ENCODE peak calls at places on chromosomes 12 and 14, in nine cellular contexts. One of them, this sample, is unnamed.

GRCh38 chr14:89373185-89373584 is 43.8 kb downstream of the FOXN3 start:
- DNase-seq in EH: no peak
- DNase-seq in Calu3: no peak
- DNase-seq in NCI-H345: no peak
- DNase-seq in M059J: no peak
- DNase-seq in NCI-H2107: no peak
- DNase-seq in OCI-M1: no peak
- DNase-seq in NCI-H1930: no peak
- DNase-seq in NCI-H2029 treated with DMSO at 0.1 percent for 48 hours: no peak
- DNase-seq in this sample: no peak

GRCh38 chr14:68879841-68880575 is 87.1 kb upstream of the ZFP36L1 start:
- DNase-seq in NCI-H2029 treated with DMSO at 0.1 percent for 48 hours: no peak
- DNase-seq in OCI-M1: no peak
- DNase-seq in NCI-H1930: no peak
- DNase-seq in NCI-H345: no peak
- DNase-seq in NCI-H2107: no peak
- DNase-seq in EH: no peak
- DNase-seq in Calu3: no peak
- DNase-seq in M059J: no peak
- DNase-seq in this sample: no peak

GRCh38 chr14:100291305-100292075 is 14.8 kb downstream of the SLC25A29 start:
- DNase-seq in NCI-H2107: no peak
- DNase-seq in NCI-H345: no peak
- DNase-seq in M059J: no peak
- DNase-seq in EH: no peak
- DNase-seq in Calu3: no peak
- DNase-seq in NCI-H2029 treated with DMSO at 0.1 percent for 48 hours: no peak
- DNase-seq in OCI-M1: no peak
- DNase-seq in NCI-H1930: no peak
- DNase-seq in this sample: no peak

GRCh38 chr14:24289649-24290283 is 9.8 kb downstream of the DHRS1 start:
- DNase-seq in Calu3: no peak
- DNase-seq in M059J: no peak
- DNase-seq in NCI-H345: no peak
- DNase-seq in OCI-M1: no peak
- DNase-seq in NCI-H2029 treated with DMSO at 0.1 percent for 48 hours: no peak
- DNase-seq in NCI-H2107: no peak
- DNase-seq in NCI-H1930: no peak
- DNase-seq in EH: no peak
- DNase-seq in this sample: no peak

GRCh38 chr12:106255493-106255892 is 7.7 kb upstream of the CKAP4 start:
- DNase-seq in M059J: no peak
- DNase-seq in EH: no peak
- DNase-seq in NCI-H2029 treated with DMSO at 0.1 percent for 48 hours: no peak
- DNase-seq in NCI-H1930: no peak
- DNase-seq in OCI-M1: no peak
- DNase-seq in NCI-H2107: no peak
- DNase-seq in NCI-H345: no peak
- DNase-seq in Calu3: no peak
- DNase-seq in this sample: no peak

GRCh38 chr14:58805057-58805456 is 167.3 kb downstream of the DACT1 start:
- DNase-seq in NCI-H345: peak
- DNase-seq in NCI-H2107: peak
- DNase-seq in NCI-H1930: no peak
- DNase-seq in EH: no peak
- DNase-seq in Calu3: no peak
- DNase-seq in NCI-H2029 treated with DMSO at 0.1 percent for 48 hours: peak
- DNase-seq in OCI-M1: no peak
- DNase-seq in M059J: no peak
- DNase-seq in this sample: no peak

GRCh38 chr14:86852530-86852929 is 1140.5 kb downstream of the GALC start:
- DNase-seq in NCI-H2029 treated with DMSO at 0.1 percent for 48 hours: no peak
- DNase-seq in Calu3: no peak
- DNase-seq in EH: peak
- DNase-seq in OCI-M1: no peak
- DNase-seq in NCI-H1930: no peak
- DNase-seq in NCI-H345: no peak
- DNase-seq in NCI-H2107: no peak
- DNase-seq in M059J: peak
- DNase-seq in this sample: no peak

GRCh38 chr12:12941450-12942350 is 10.3 kb downstream of the GPRC5D start:
- DNase-seq in NCI-H345: no peak
- DNase-seq in EH: no peak
- DNase-seq in NCI-H1930: no peak
- DNase-seq in NCI-H2029 treated with DMSO at 0.1 percent for 48 hours: no peak
- DNase-seq in Calu3: no peak
- DNase-seq in NCI-H2107: no peak
- DNase-seq in M059J: peak
- DNase-seq in OCI-M1: no peak
- DNase-seq in this sample: peak

GRCh38 chr12:55933158-55933798 is 2.3 kb downstream of the DGKA start:
- DNase-seq in NCI-H2107: no peak
- DNase-seq in Calu3: peak
- DNase-seq in NCI-H2029 treated with DMSO at 0.1 percent for 48 hours: no peak
- DNase-seq in EH: peak
- DNase-seq in M059J: peak
- DNase-seq in NCI-H345: no peak
- DNase-seq in OCI-M1: no peak
- DNase-seq in NCI-H1930: no peak
- DNase-seq in this sample: peak

GRCh38 chr14:60565211-60565610 is 56.3 kb downstream of the SIX6 start:
- DNase-seq in M059J: peak
- DNase-seq in NCI-H2029 treated with DMSO at 0.1 percent for 48 hours: peak
- DNase-seq in OCI-M1: no peak
- DNase-seq in EH: peak
- DNase-seq in NCI-H2107: peak
- DNase-seq in Calu3: no peak
- DNase-seq in NCI-H345: no peak
- DNase-seq in NCI-H1930: no peak
- DNase-seq in this sample: peak